ENCODE peak calls at places on chromosomes 13 and 19, in nine cellular contexts. H is breast epithelium; Q is ELR; F is cardiac muscle cell; D is stimulated activated naive CD4-positive, alpha-beta T cell; Z is epithelial cell of esophagus; A is ascending aorta; O is left cardiac atrium; E is SK-N-SH. J is an unnamed sample.

GRCh38 chr13:67148219-67148583 is 81.9 kb downstream of the PCDH9 start:
- DNase-seq in H (no peak), Q (peak; percentile 69), F (no peak), D (no peak), Z (peak; percentile 30), A (no peak), O (no peak), E (no peak), J (no peak)

GRCh38 chr19:40006273-40006691 is 9.4 kb downstream of the ZNF546 start:
- DNase-seq in H (no peak), Q (peak; percentile 91), F (no peak), D (no peak), Z (peak; percentile 68), A (no peak), O (no peak), E (no peak), J (no peak)

GRCh38 chr19:43784251-43784980 is 3.6 kb upstream of the KCNN4 start:
- DNase-seq in H (peak; percentile 67), Q (peak; percentile 93), F (no peak), D (peak; percentile 27), Z (peak; percentile 88), A (no peak), O (peak; percentile 76), E (no peak), J (no peak)

GRCh38 chr13:92901739-92902138 is 324.9 kb upstream of the GPC6 start:
- DNase-seq in H (no peak), Q (no peak), F (no peak), D (no peak), Z (peak; percentile 19), A (no peak), O (no peak), E (no peak), J (no peak)

GRCh38 chr19:7918615-7919421 is 1.3 kb upstream of the SNAPC2 start:
- DNase-seq in H (no peak), Q (no peak), F (no peak), D (no peak), Z (no peak), A (no peak), O (no peak), E (no peak), J (no peak)

GRCh38 chr13:75492389-75492788 is 10.4 kb upstream of the TBC1D4 start:
- DNase-seq in H (no peak), Q (peak; percentile 40), F (no peak), D (no peak), Z (peak; percentile 9), A (no peak), O (no peak), E (no peak), J (no peak)

GRCh38 chr19:2240881-2241760 is 4.5 kb downstream of the SF3A2 start:
- DNase-seq in H (no peak), Q (no peak), F (no peak), D (no peak), Z (peak; percentile 39), A (no peak), O (peak; percentile 28), E (no peak), J (no peak)

GRCh38 chr13:110244096-110244830 is 62.7 kb downstream of the COL4A1 start:
- DNase-seq in H (no peak), Q (no peak), F (no peak), D (no peak), Z (no peak), A (no peak), O (no peak), E (no peak), J (no peak)

GRCh38 chr19:19385900-19386339 is 19.6 kb upstream of the GATAD2A start:
- DNase-seq in H (no peak), Q (peak; percentile 78), F (peak; percentile 82), D (no peak), Z (no peak), A (no peak), O (no peak), E (no peak), J (peak; percentile 42)

GRCh38 chr13:51152713-51153112 is 41.6 kb upstream of the C13orf42 start:
- DNase-seq in H (no peak), Q (no peak), F (no peak), D (no peak), Z (no peak), A (no peak), O (no peak), E (no peak), J (no peak)

GRCh38 chr13:48562296-48563066 is 29.6 kb upstream of the RCBTB2 start:
- DNase-seq in H (no peak), Q (peak; percentile 22), F (no peak), D (peak; percentile 3), Z (peak; percentile 18), A (no peak), O (no peak), E (no peak), J (no peak)

GRCh38 chr13:36919206-36919832 is 719 bp downstream of the SMAD9 start:
- DNase-seq in H (no peak), Q (peak; percentile 57), F (peak; percentile 87), D (no peak), Z (no peak), A (no peak), O (peak; percentile 74), E (peak; percentile 75), J (peak; percentile 70)

GRCh38 chr19:4916292-4917082 is 7.2 kb downstream of the UHRF1 start:
- DNase-seq in H (no peak), Q (no peak), F (no peak), D (peak; percentile 57), Z (no peak), A (no peak), O (no peak), E (no peak), J (no peak)

GRCh38 chr19:13118424-13119193 is 545 bp downstream of the NACC1 start:
- DNase-seq in H (no peak), Q (peak; percentile 71), F (peak; percentile 84), D (peak; percentile 32), Z (peak; percentile 60), A (no peak), O (peak; percentile 59), E (peak; percentile 83), J (peak; percentile 53)

GRCh38 chr13:32045963-32046785 is 14.6 kb downstream of the FRY start:
- DNase-seq in H (no peak), Q (no peak), F (no peak), D (no peak), Z (peak; percentile 18), A (no peak), O (no peak), E (no peak), J (no peak)

GRCh38 chr19:52345162-52345561 is 9.1 kb downstream of the ZNF610 start:
- DNase-seq in H (no peak), Q (no peak), F (no peak), D (no peak), Z (no peak), A (no peak), O (no peak), E (no peak), J (no peak)

GRCh38 chr19:2680808-2681207 is 21.7 kb downstream of the GNG7 start:
- DNase-seq in H (no peak), Q (no peak), F (no peak), D (no peak), Z (no peak), A (no peak), O (no peak), E (no peak), J (no peak)

GRCh38 chr13:49495783-49496762 is at the start of gene PHF11:
- DNase-seq in H (peak; percentile 71), Q (peak; percentile 87), F (peak; percentile 64), D (peak; percentile 69), Z (peak; percentile 79), A (peak; percentile 45), O (peak; percentile 85), E (peak; percentile 57), J (no peak)

GRCh38 chr13:23087884-23088283 is 92.9 kb upstream of the SGCG start:
- DNase-seq in H (no peak), Q (peak; percentile 11), F (peak; percentile 28), D (no peak), Z (peak; percentile 53), A (no peak), O (no peak), E (peak; percentile 34), J (peak; percentile 12)

GRCh38 chr19:16911046-16911445 is 22.2 kb downstream of the F2RL3 start:
- DNase-seq in H (no peak), Q (no peak), F (no peak), D (no peak), Z (no peak), A (no peak), O (no peak), E (no peak), J (no peak)

GRCh38 chr19:41223431-41224234 is 4.6 kb downstream of the AXL start:
- DNase-seq in H (no peak), Q (peak; percentile 99), F (peak; percentile 29), D (no peak), Z (peak; percentile 64), A (no peak), O (no peak), E (no peak), J (no peak)

GRCh38 chr13:113741101-113741731 is 17.8 kb upstream of the TMEM255B start:
- DNase-seq in H (no peak), Q (no peak), F (no peak), D (no peak), Z (no peak), A (no peak), O (no peak), E (no peak), J (no peak)

GRCh38 chr19:50206191-50206590 is 2.8 kb downstream of the MYH14 start:
- DNase-seq in H (no peak), Q (no peak), F (no peak), D (no peak), Z (no peak), A (no peak), O (no peak), E (no peak), J (no peak)

GRCh38 chr13:97116754-97117153 is 105.4 kb upstream of the MBNL2 start:
- DNase-seq in H (no peak), Q (peak; percentile 38), F (peak; percentile 33), D (no peak), Z (peak; percentile 66), A (no peak), O (no peak), E (no peak), J (no peak)

GRCh38 chr19:4829001-4829712 is 2.4 kb downstream of the TICAM1 start:
- DNase-seq in H (no peak), Q (no peak), F (no peak), D (no peak), Z (no peak), A (no peak), O (no peak), E (no peak), J (no peak)

GRCh38 chr19:44701228-44701627 is 2.3 kb downstream of the CEACAM16 start:
- DNase-seq in H (no peak), Q (no peak), F (no peak), D (no peak), Z (no peak), A (no peak), O (no peak), E (no peak), J (no peak)

GRCh38 chr19:35297922-35298321 is 6.0 kb downstream of the MAG start:
- DNase-seq in H (no peak), Q (no peak), F (no peak), D (no peak), Z (no peak), A (no peak), O (no peak), E (no peak), J (no peak)

GRCh38 chr19:16136185-16137067 is 7.1 kb upstream of the HSH2D start:
- DNase-seq in H (no peak), Q (no peak), F (no peak), D (no peak), Z (no peak), A (no peak), O (no peak), E (no peak), J (no peak)

GRCh38 chr13:76029088-76029487 is 393.0 kb downstream of the LMO7 start:
- DNase-seq in H (no peak), Q (no peak), F (no peak), D (no peak), Z (no peak), A (no peak), O (no peak), E (no peak), J (no peak)

GRCh38 chr13:101594936-101595335 is 142.5 kb downstream of the ITGBL1 start:
- DNase-seq in H (no peak), Q (no peak), F (no peak), D (no peak), Z (no peak), A (no peak), O (no peak), E (no peak), J (no peak)

GRCh38 chr19:38224014-38224862 is at the start of gene DPF1:
- DNase-seq in H (no peak), Q (peak; percentile 87), F (peak; percentile 92), D (peak; percentile 25), Z (peak; percentile 75), A (no peak), O (peak; percentile 53), E (peak; percentile 99), J (peak; percentile 80)

J was measured in SK-N-DZ.